ENCODE peak calls at places on chromosomes 13 and 19, in six cellular contexts. One of them, this sample, is unnamed.

GRCh38 chr19:55676384-55676783 is 1.4 kb downstream of the EPN1 start:
- DNase-seq in GDM1: no peak
- DNase-seq in amniotic stem cell: no peak
- DNase-seq in GM12864: no peak
- DNase-seq in uterus: no peak
- DNase-seq in stimulated activated CD4-positive, alpha-beta T cell treated with anti-CD3 and anti-CD28 coated beads, Interleukin-4, amount 100 ng/mL, for 24 hours: no peak
- DNase-seq in this sample: no peak

GRCh38 chr13:49655906-49656305 is 27.6 kb downstream of the ARL11 start:
- DNase-seq in GDM1: no peak
- DNase-seq in amniotic stem cell: no peak
- DNase-seq in GM12864: no peak
- DNase-seq in uterus: no peak
- DNase-seq in stimulated activated CD4-positive, alpha-beta T cell treated with anti-CD3 and anti-CD28 coated beads, Interleukin-4, amount 100 ng/mL, for 24 hours: no peak
- DNase-seq in this sample: no peak

GRCh38 chr13:39107484-39108040 is 69.3 kb downstream of the NHLRC3 start:
- DNase-seq in GDM1: no peak
- DNase-seq in amniotic stem cell: no peak
- DNase-seq in GM12864: no peak
- DNase-seq in uterus: no peak
- DNase-seq in stimulated activated CD4-positive, alpha-beta T cell treated with anti-CD3 and anti-CD28 coated beads, Interleukin-4, amount 100 ng/mL, for 24 hours: no peak
- DNase-seq in this sample: no peak

GRCh38 chr19:14118165-14119051 is 846 bp upstream of the PRKACA start:
- DNase-seq in GDM1: peak
- DNase-seq in amniotic stem cell: no peak
- DNase-seq in GM12864: no peak
- DNase-seq in uterus: peak
- DNase-seq in stimulated activated CD4-positive, alpha-beta T cell treated with anti-CD3 and anti-CD28 coated beads, Interleukin-4, amount 100 ng/mL, for 24 hours: peak
- DNase-seq in this sample: peak

GRCh38 chr19:6215701-6216235 is 64.0 kb downstream of the MLLT1 start:
- DNase-seq in GDM1: no peak
- DNase-seq in amniotic stem cell: no peak
- DNase-seq in GM12864: no peak
- DNase-seq in uterus: peak
- DNase-seq in stimulated activated CD4-positive, alpha-beta T cell treated with anti-CD3 and anti-CD28 coated beads, Interleukin-4, amount 100 ng/mL, for 24 hours: no peak
- DNase-seq in this sample: no peak

GRCh38 chr13:29791997-29792775 is 58.2 kb downstream of the UBL3 start:
- DNase-seq in GDM1: no peak
- DNase-seq in amniotic stem cell: no peak
- DNase-seq in GM12864: no peak
- DNase-seq in uterus: no peak
- DNase-seq in stimulated activated CD4-positive, alpha-beta T cell treated with anti-CD3 and anti-CD28 coated beads, Interleukin-4, amount 100 ng/mL, for 24 hours: no peak
- DNase-seq in this sample: no peak

GRCh38 chr13:33169273-33169980 is 116.1 kb downstream of the STARD13 start:
- DNase-seq in GDM1: no peak
- DNase-seq in amniotic stem cell: no peak
- DNase-seq in GM12864: no peak
- DNase-seq in uterus: no peak
- DNase-seq in stimulated activated CD4-positive, alpha-beta T cell treated with anti-CD3 and anti-CD28 coated beads, Interleukin-4, amount 100 ng/mL, for 24 hours: no peak
- DNase-seq in this sample: no peak

GRCh38 chr13:100434010-100434763 is 154.4 kb downstream of the GGACT start:
- DNase-seq in GDM1: no peak
- DNase-seq in amniotic stem cell: no peak
- DNase-seq in GM12864: peak
- DNase-seq in uterus: no peak
- DNase-seq in stimulated activated CD4-positive, alpha-beta T cell treated with anti-CD3 and anti-CD28 coated beads, Interleukin-4, amount 100 ng/mL, for 24 hours: no peak
- DNase-seq in this sample: no peak

GRCh38 chr13:26053418-26053980 is 1.7 kb upstream of the SHISA2 start:
- DNase-seq in GDM1: no peak
- DNase-seq in amniotic stem cell: no peak
- DNase-seq in GM12864: no peak
- DNase-seq in uterus: no peak
- DNase-seq in stimulated activated CD4-positive, alpha-beta T cell treated with anti-CD3 and anti-CD28 coated beads, Interleukin-4, amount 100 ng/mL, for 24 hours: no peak
- DNase-seq in this sample: no peak

GRCh38 chr19:8320564-8321066 is 560 bp downstream of the NDUFA7 start:
- DNase-seq in GDM1: no peak
- DNase-seq in amniotic stem cell: no peak
- DNase-seq in GM12864: no peak
- DNase-seq in uterus: no peak
- DNase-seq in stimulated activated CD4-positive, alpha-beta T cell treated with anti-CD3 and anti-CD28 coated beads, Interleukin-4, amount 100 ng/mL, for 24 hours: no peak
- DNase-seq in this sample: peak

GRCh38 chr13:106156468-106156867 is 379.0 kb downstream of the EFNB2 start:
- DNase-seq in GDM1: no peak
- DNase-seq in amniotic stem cell: peak
- DNase-seq in GM12864: no peak
- DNase-seq in uterus: no peak
- DNase-seq in stimulated activated CD4-positive, alpha-beta T cell treated with anti-CD3 and anti-CD28 coated beads, Interleukin-4, amount 100 ng/mL, for 24 hours: no peak
- DNase-seq in this sample: no peak

GRCh38 chr13:110554946-110555345 is 6.6 kb downstream of the RAB20 start:
- DNase-seq in GDM1: no peak
- DNase-seq in amniotic stem cell: no peak
- DNase-seq in GM12864: no peak
- DNase-seq in uterus: no peak
- DNase-seq in stimulated activated CD4-positive, alpha-beta T cell treated with anti-CD3 and anti-CD28 coated beads, Interleukin-4, amount 100 ng/mL, for 24 hours: no peak
- DNase-seq in this sample: no peak

GRCh38 chr13:27854606-27855005 is 62.3 kb downstream of the GSX1 start:
- DNase-seq in GDM1: no peak
- DNase-seq in amniotic stem cell: no peak
- DNase-seq in GM12864: no peak
- DNase-seq in uterus: no peak
- DNase-seq in stimulated activated CD4-positive, alpha-beta T cell treated with anti-CD3 and anti-CD28 coated beads, Interleukin-4, amount 100 ng/mL, for 24 hours: no peak
- DNase-seq in this sample: no peak

GRCh38 chr19:10503002-10503789 is at the start of gene KEAP1:
- DNase-seq in GDM1: peak
- DNase-seq in amniotic stem cell: no peak
- DNase-seq in GM12864: no peak
- DNase-seq in uterus: peak
- DNase-seq in stimulated activated CD4-positive, alpha-beta T cell treated with anti-CD3 and anti-CD28 coated beads, Interleukin-4, amount 100 ng/mL, for 24 hours: peak
- DNase-seq in this sample: peak

GRCh38 chr13:98792784-98793183 is 40.3 kb upstream of the SLC15A1 start:
- DNase-seq in GDM1: no peak
- DNase-seq in amniotic stem cell: no peak
- DNase-seq in GM12864: no peak
- DNase-seq in uterus: no peak
- DNase-seq in stimulated activated CD4-positive, alpha-beta T cell treated with anti-CD3 and anti-CD28 coated beads, Interleukin-4, amount 100 ng/mL, for 24 hours: no peak
- DNase-seq in this sample: no peak

GRCh38 chr13:98873377-98874028 is 104.4 kb downstream of the DOCK9 start:
- DNase-seq in GDM1: no peak
- DNase-seq in amniotic stem cell: no peak
- DNase-seq in GM12864: no peak
- DNase-seq in uterus: no peak
- DNase-seq in stimulated activated CD4-positive, alpha-beta T cell treated with anti-CD3 and anti-CD28 coated beads, Interleukin-4, amount 100 ng/mL, for 24 hours: no peak
- DNase-seq in this sample: no peak

GRCh38 chr19:38173324-38174041 is 50.5 kb downstream of the DPF1 start:
- DNase-seq in GDM1: no peak
- DNase-seq in amniotic stem cell: no peak
- DNase-seq in GM12864: no peak
- DNase-seq in uterus: no peak
- DNase-seq in stimulated activated CD4-positive, alpha-beta T cell treated with anti-CD3 and anti-CD28 coated beads, Interleukin-4, amount 100 ng/mL, for 24 hours: no peak
- DNase-seq in this sample: no peak

GRCh38 chr19:45468803-45469131 is 971 bp downstream of the FOSB start:
- DNase-seq in GDM1: no peak
- DNase-seq in amniotic stem cell: no peak
- DNase-seq in GM12864: no peak
- DNase-seq in uterus: no peak
- DNase-seq in stimulated activated CD4-positive, alpha-beta T cell treated with anti-CD3 and anti-CD28 coated beads, Interleukin-4, amount 100 ng/mL, for 24 hours: no peak
- DNase-seq in this sample: no peak

GRCh38 chr19:49327878-49328544 is 3.0 kb upstream of the SLC6A16 start:
- DNase-seq in GDM1: peak
- DNase-seq in amniotic stem cell: no peak
- DNase-seq in GM12864: peak
- DNase-seq in uterus: no peak
- DNase-seq in stimulated activated CD4-positive, alpha-beta T cell treated with anti-CD3 and anti-CD28 coated beads, Interleukin-4, amount 100 ng/mL, for 24 hours: peak
- DNase-seq in this sample: peak

GRCh38 chr13:77430377-77430951 is 103.6 kb upstream of the MYCBP2 start:
- DNase-seq in GDM1: no peak
- DNase-seq in amniotic stem cell: no peak
- DNase-seq in GM12864: peak
- DNase-seq in uterus: no peak
- DNase-seq in stimulated activated CD4-positive, alpha-beta T cell treated with anti-CD3 and anti-CD28 coated beads, Interleukin-4, amount 100 ng/mL, for 24 hours: no peak
- DNase-seq in this sample: no peak

GRCh38 chr13:27137759-27138158 is 33.9 kb downstream of the USP12 start:
- DNase-seq in GDM1: no peak
- DNase-seq in amniotic stem cell: no peak
- DNase-seq in GM12864: no peak
- DNase-seq in uterus: no peak
- DNase-seq in stimulated activated CD4-positive, alpha-beta T cell treated with anti-CD3 and anti-CD28 coated beads, Interleukin-4, amount 100 ng/mL, for 24 hours: no peak
- DNase-seq in this sample: no peak

GRCh38 chr19:28351761-28352160 is 861.2 kb downstream of the UQCRFS1 start:
- DNase-seq in GDM1: no peak
- DNase-seq in amniotic stem cell: no peak
- DNase-seq in GM12864: no peak
- DNase-seq in uterus: no peak
- DNase-seq in stimulated activated CD4-positive, alpha-beta T cell treated with anti-CD3 and anti-CD28 coated beads, Interleukin-4, amount 100 ng/mL, for 24 hours: no peak
- DNase-seq in this sample: no peak

GRCh38 chr13:94829201-94829600 is 116.9 kb upstream of the SOX21 start:
- DNase-seq in GDM1: no peak
- DNase-seq in amniotic stem cell: no peak
- DNase-seq in GM12864: no peak
- DNase-seq in uterus: no peak
- DNase-seq in stimulated activated CD4-positive, alpha-beta T cell treated with anti-CD3 and anti-CD28 coated beads, Interleukin-4, amount 100 ng/mL, for 24 hours: no peak
- DNase-seq in this sample: no peak

This sample was measured in activated CD4-positive, alpha-beta memory T cell treated with anti-CD3 and anti-CD28 coated beads, Interleukin-2, amount 10 ng/mL, durations not matched to agents 7 days and 5 days.